ENCODE peak calls at places on chromosomes 4 and X, in six cellular contexts. One of them, this sample, is unnamed.

GRCh38 chr4:185508162-185508561 is 27.1 kb downstream of the PDLIM3 start:
- DNase-seq in IMR-90: no peak
- DNase-seq in mesenchymal stem cell: no peak
- DNase-seq in trophoblast cell: peak; percentile 68
- DNase-seq in H1: no peak
- DNase-seq in neuronal stem cell: no peak
- DNase-seq in this sample: no peak

GRCh38 chr4:85953651-85954018 is 406.2 kb downstream of the MAPK10 start:
- DNase-seq in trophoblast cell: peak; percentile 33
- DNase-seq in neuronal stem cell: no peak
- DNase-seq in mesenchymal stem cell: peak; percentile 40
- DNase-seq in H1: no peak
- DNase-seq in IMR-90: peak; percentile 19
- DNase-seq in this sample: peak; percentile 36

GRCh38 chrX:31931225-31931624 is 859.4 kb upstream of the FTHL17 start:
- DNase-seq in neuronal stem cell: peak; percentile 0
- DNase-seq in mesenchymal stem cell: peak; percentile 1
- DNase-seq in trophoblast cell: peak; percentile 12
- DNase-seq in IMR-90: peak; percentile 1
- DNase-seq in H1: no peak
- DNase-seq in this sample: peak; percentile 0

GRCh38 chrX:353566-354535 is 32.9 kb downstream of the PPP2R3B start:
- DNase-seq in H1: no peak
- DNase-seq in mesenchymal stem cell: no peak
- DNase-seq in IMR-90: no peak
- DNase-seq in trophoblast cell: no peak
- DNase-seq in neuronal stem cell: no peak
- DNase-seq in this sample: no peak

GRCh38 chr4:2337896-2338295 is 76.0 kb upstream of the MXD4 start:
- DNase-seq in IMR-90: no peak
- DNase-seq in neuronal stem cell: no peak
- DNase-seq in mesenchymal stem cell: no peak
- DNase-seq in trophoblast cell: no peak
- DNase-seq in H1: no peak
- DNase-seq in this sample: no peak

GRCh38 chr4:98381306-98381705 is 120.1 kb downstream of the RAP1GDS1 start:
- DNase-seq in trophoblast cell: no peak
- DNase-seq in H1: no peak
- DNase-seq in mesenchymal stem cell: no peak
- DNase-seq in IMR-90: no peak
- DNase-seq in neuronal stem cell: no peak
- DNase-seq in this sample: no peak

GRCh38 chr4:144740316-144740715 is 94.4 kb downstream of the HHIP start:
- DNase-seq in mesenchymal stem cell: no peak
- DNase-seq in IMR-90: peak; percentile 8
- DNase-seq in neuronal stem cell: no peak
- DNase-seq in H1: no peak
- DNase-seq in trophoblast cell: no peak
- DNase-seq in this sample: no peak

GRCh38 chrX:10892605-10893225 is 218.4 kb upstream of the HCCS start:
- DNase-seq in trophoblast cell: no peak
- DNase-seq in IMR-90: peak; percentile 35
- DNase-seq in H1: no peak
- DNase-seq in mesenchymal stem cell: no peak
- DNase-seq in neuronal stem cell: no peak
- DNase-seq in this sample: no peak

GRCh38 chrX:65667157-65667502 is 324 bp upstream of the MSN start:
- DNase-seq in IMR-90: no peak
- DNase-seq in trophoblast cell: no peak
- DNase-seq in mesenchymal stem cell: no peak
- DNase-seq in neuronal stem cell: no peak
- DNase-seq in H1: no peak
- DNase-seq in this sample: no peak

GRCh38 chr4:188107931-188108843 is 1.2 kb downstream of the TRIML2 start:
- DNase-seq in H1: peak; percentile 56
- DNase-seq in trophoblast cell: peak; percentile 91
- DNase-seq in mesenchymal stem cell: peak; percentile 26
- DNase-seq in neuronal stem cell: no peak
- DNase-seq in IMR-90: peak; percentile 49
- DNase-seq in this sample: peak; percentile 81

GRCh38 chr4:125334936-125335335 is 20.2 kb downstream of the FAT4 start:
- DNase-seq in trophoblast cell: no peak
- DNase-seq in IMR-90: no peak
- DNase-seq in H1: no peak
- DNase-seq in mesenchymal stem cell: no peak
- DNase-seq in neuronal stem cell: no peak
- DNase-seq in this sample: no peak

GRCh38 chrX:143580266-143580665 is 55.6 kb downstream of the SLITRK4 start:
- DNase-seq in neuronal stem cell: no peak
- DNase-seq in IMR-90: no peak
- DNase-seq in mesenchymal stem cell: peak; percentile 46
- DNase-seq in trophoblast cell: no peak
- DNase-seq in H1: no peak
- DNase-seq in this sample: peak; percentile 25

GRCh38 chr4:150012851-150013360 is 65.3 kb upstream of the DCLK2 start:
- DNase-seq in H1: no peak
- DNase-seq in mesenchymal stem cell: no peak
- DNase-seq in IMR-90: peak; percentile 37
- DNase-seq in trophoblast cell: no peak
- DNase-seq in neuronal stem cell: no peak
- DNase-seq in this sample: no peak

GRCh38 chrX:136162827-136163427 is 15.6 kb downstream of the FHL1 start:
- DNase-seq in H1: peak; percentile 71
- DNase-seq in IMR-90: peak; percentile 43
- DNase-seq in mesenchymal stem cell: peak; percentile 70
- DNase-seq in trophoblast cell: peak; percentile 58
- DNase-seq in neuronal stem cell: no peak
- DNase-seq in this sample: peak; percentile 79

GRCh38 chr4:123127218-123127617 is 204.8 kb upstream of the NUDT6 start:
- DNase-seq in neuronal stem cell: no peak
- DNase-seq in H1: no peak
- DNase-seq in mesenchymal stem cell: peak; percentile 51
- DNase-seq in trophoblast cell: peak; percentile 8
- DNase-seq in IMR-90: peak; percentile 42
- DNase-seq in this sample: no peak

GRCh38 chr4:55468724-55469123 is 73.0 kb downstream of the TMEM165 start:
- DNase-seq in trophoblast cell: peak; percentile 5
- DNase-seq in H1: no peak
- DNase-seq in mesenchymal stem cell: peak; percentile 86
- DNase-seq in IMR-90: peak; percentile 88
- DNase-seq in neuronal stem cell: no peak
- DNase-seq in this sample: no peak

GRCh38 chrX:15938072-15938471 is 83.5 kb upstream of the AP1S2 start:
- DNase-seq in H1: no peak
- DNase-seq in neuronal stem cell: no peak
- DNase-seq in trophoblast cell: no peak
- DNase-seq in mesenchymal stem cell: no peak
- DNase-seq in IMR-90: no peak
- DNase-seq in this sample: no peak

GRCh38 chr4:124738994-124739393 is 26.5 kb upstream of the ANKRD50 start:
- DNase-seq in trophoblast cell: no peak
- DNase-seq in H1: no peak
- DNase-seq in IMR-90: no peak
- DNase-seq in neuronal stem cell: peak; percentile 3
- DNase-seq in mesenchymal stem cell: no peak
- DNase-seq in this sample: peak; percentile 78

GRCh38 chr4:164748375-164748774 is 5.6 kb upstream of the SMIM31 start:
- DNase-seq in trophoblast cell: peak; percentile 62
- DNase-seq in neuronal stem cell: no peak
- DNase-seq in IMR-90: peak; percentile 19
- DNase-seq in mesenchymal stem cell: peak; percentile 18
- DNase-seq in H1: no peak
- DNase-seq in this sample: no peak

GRCh38 chrX:146881521-146881920 is 67.0 kb upstream of the CXorf51A start:
- DNase-seq in IMR-90: no peak
- DNase-seq in trophoblast cell: no peak
- DNase-seq in H1: no peak
- DNase-seq in mesenchymal stem cell: no peak
- DNase-seq in neuronal stem cell: no peak
- DNase-seq in this sample: no peak

GRCh38 chr4:114077610-114078009 is 98.2 kb upstream of the ARSJ start:
- DNase-seq in IMR-90: peak; percentile 92
- DNase-seq in trophoblast cell: no peak
- DNase-seq in neuronal stem cell: no peak
- DNase-seq in mesenchymal stem cell: peak; percentile 81
- DNase-seq in H1: no peak
- DNase-seq in this sample: no peak

GRCh38 chrX:119272882-119273806 is 37.1 kb downstream of the PGRMC1 start:
- DNase-seq in H1: peak; percentile 71
- DNase-seq in mesenchymal stem cell: peak; percentile 17
- DNase-seq in neuronal stem cell: peak; percentile 32
- DNase-seq in trophoblast cell: peak; percentile 64
- DNase-seq in IMR-90: peak; percentile 21
- DNase-seq in this sample: peak; percentile 94

GRCh38 chr4:76723916-76724315 is 174.0 kb downstream of the SOWAHB start:
- DNase-seq in IMR-90: peak; percentile 91
- DNase-seq in neuronal stem cell: peak; percentile 21
- DNase-seq in trophoblast cell: no peak
- DNase-seq in H1: no peak
- DNase-seq in mesenchymal stem cell: no peak
- DNase-seq in this sample: peak; percentile 71

GRCh38 chr4:57854748-57855147 is 744.6 kb upstream of the IGFBP7 start:
- DNase-seq in H1: no peak
- DNase-seq in neuronal stem cell: no peak
- DNase-seq in trophoblast cell: peak; percentile 72
- DNase-seq in IMR-90: no peak
- DNase-seq in mesenchymal stem cell: peak; percentile 4
- DNase-seq in this sample: no peak

GRCh38 chrX:68830486-68831404 is 1.9 kb downstream of the EFNB1 start:
- DNase-seq in H1: peak; percentile 43
- DNase-seq in mesenchymal stem cell: no peak
- DNase-seq in trophoblast cell: no peak
- DNase-seq in neuronal stem cell: no peak
- DNase-seq in IMR-90: no peak
- DNase-seq in this sample: no peak

GRCh38 chr4:57094482-57095223 is 15.5 kb downstream of the IGFBP7 start:
- DNase-seq in H1: no peak
- DNase-seq in IMR-90: peak; percentile 74
- DNase-seq in mesenchymal stem cell: peak; percentile 86
- DNase-seq in trophoblast cell: no peak
- DNase-seq in neuronal stem cell: no peak
- DNase-seq in this sample: no peak

GRCh38 chr4:26854701-26855100 is 5.9 kb upstream of the STIM2 start:
- DNase-seq in mesenchymal stem cell: no peak
- DNase-seq in trophoblast cell: no peak
- DNase-seq in IMR-90: no peak
- DNase-seq in neuronal stem cell: no peak
- DNase-seq in H1: no peak
- DNase-seq in this sample: no peak

GRCh38 chrX:108584617-108585211 is 145.1 kb downstream of the COL4A5 start:
- DNase-seq in H1: no peak
- DNase-seq in IMR-90: no peak
- DNase-seq in mesenchymal stem cell: peak; percentile 14
- DNase-seq in trophoblast cell: peak; percentile 58
- DNase-seq in neuronal stem cell: peak; percentile 1
- DNase-seq in this sample: peak; percentile 46

GRCh38 chrX:118847676-118848075 is 24.1 kb downstream of the ZCCHC12 start:
- DNase-seq in H1: no peak
- DNase-seq in mesenchymal stem cell: peak; percentile 46
- DNase-seq in IMR-90: peak; percentile 42
- DNase-seq in trophoblast cell: peak; percentile 74
- DNase-seq in neuronal stem cell: peak; percentile 46
- DNase-seq in this sample: peak; percentile 66

GRCh38 chrX:40012039-40012799 is 85.5 kb downstream of the BCOR start:
- DNase-seq in mesenchymal stem cell: peak; percentile 90
- DNase-seq in trophoblast cell: peak; percentile 58
- DNase-seq in neuronal stem cell: no peak
- DNase-seq in IMR-90: peak; percentile 71
- DNase-seq in H1: peak; percentile 50
- DNase-seq in this sample: no peak

GRCh38 chr4:185838104-185838452 is 26.1 kb upstream of the SORBS2 start:
- DNase-seq in mesenchymal stem cell: no peak
- DNase-seq in IMR-90: no peak
- DNase-seq in trophoblast cell: no peak
- DNase-seq in H1: peak; percentile 72
- DNase-seq in neuronal stem cell: no peak
- DNase-seq in this sample: peak; percentile 38

GRCh38 chr4:156931267-156931666 is 40.3 kb downstream of the PDGFC start:
- DNase-seq in neuronal stem cell: no peak
- DNase-seq in H1: no peak
- DNase-seq in IMR-90: peak; percentile 86
- DNase-seq in trophoblast cell: peak; percentile 79
- DNase-seq in mesenchymal stem cell: peak; percentile 89
- DNase-seq in this sample: no peak

GRCh38 chr4:166594326-166594946 is 639.9 kb downstream of the SPOCK3 start:
- DNase-seq in neuronal stem cell: peak; percentile 47
- DNase-seq in H1: peak; percentile 54
- DNase-seq in IMR-90: no peak
- DNase-seq in mesenchymal stem cell: peak; percentile 43
- DNase-seq in trophoblast cell: peak; percentile 64
- DNase-seq in this sample: peak; percentile 70

GRCh38 chrX:67544281-67544680 is 460 bp downstream of the AR start:
- DNase-seq in mesenchymal stem cell: peak; percentile 38
- DNase-seq in neuronal stem cell: peak; percentile 17
- DNase-seq in trophoblast cell: no peak
- DNase-seq in IMR-90: no peak
- DNase-seq in H1: no peak
- DNase-seq in this sample: peak; percentile 31
- H3K4me3 ChIP-seq in mesenchymal stem cell: peak overlapping the region; percentile 79
- H3K4me3 ChIP-seq in neuronal stem cell: peak overlapping the region; percentile 50
- H3K4me3 ChIP-seq in trophoblast cell: peak overlapping the region; percentile 61
- H3K4me3 ChIP-seq in IMR-90: peak overlapping the region; percentile 50
- H3K4me3 ChIP-seq in H1: peak overlapping the region; percentile 70
- H3K4me3 ChIP-seq in this sample: no peak overlapping the region

GRCh38 chrX:154397888-154398667 is at the start of gene RPL10:
- DNase-seq in IMR-90: peak; percentile 97
- DNase-seq in mesenchymal stem cell: peak; percentile 97
- DNase-seq in H1: peak; percentile 86
- DNase-seq in trophoblast cell: peak; percentile 95
- DNase-seq in neuronal stem cell: peak; percentile 88
- DNase-seq in this sample: peak; percentile 98
- H3K4ac ChIP-seq in IMR-90: peak within 1 kb of the TSS; percentile 96
- H3K4ac ChIP-seq in mesenchymal stem cell: peak within 1 kb of the TSS; percentile 89
- H3K4ac ChIP-seq in H1: peak within 1 kb of the TSS; percentile 95
- H3K4ac ChIP-seq in trophoblast cell: peak within 1 kb of the TSS; percentile 98
- H3K4ac ChIP-seq in neuronal stem cell: no peak within 1 kb of the TSS
- H3K4ac ChIP-seq in this sample: peak within 1 kb of the TSS; percentile 93

DNA sequence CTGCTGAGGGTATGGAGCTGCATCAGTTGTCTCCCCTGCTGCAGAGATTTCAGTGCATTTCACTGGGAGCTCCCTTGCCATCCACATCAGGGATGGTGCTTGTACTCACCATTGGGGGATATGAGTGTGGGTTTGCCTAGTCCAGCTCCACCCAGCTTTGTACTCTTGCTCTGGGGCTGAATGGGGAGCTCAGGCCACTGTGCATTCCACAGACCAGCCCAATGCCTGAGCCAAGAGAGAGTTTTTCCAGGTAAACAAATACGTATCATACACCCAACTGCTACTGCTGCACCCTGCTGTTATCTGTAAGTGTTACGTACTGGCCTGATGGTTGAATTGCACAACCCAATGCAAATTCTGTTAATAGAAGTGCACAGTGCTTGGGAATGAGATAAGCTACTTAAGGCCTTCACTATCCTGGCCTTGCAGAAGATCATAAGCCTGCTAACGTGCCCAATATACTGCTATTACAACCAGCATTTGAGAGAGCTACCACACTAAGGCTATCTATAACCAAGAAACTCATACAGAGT is 205.0 kb upstream of the DMD start:
- DNase-seq in neuronal stem cell: no peak
- DNase-seq in trophoblast cell: no peak
- DNase-seq in mesenchymal stem cell: no peak
- DNase-seq in IMR-90: no peak
- DNase-seq in H1: no peak
- DNase-seq in this sample: no peak
- H3K4me3 ChIP-seq in neuronal stem cell: no peak overlapping the region
- H3K4me3 ChIP-seq in trophoblast cell: no peak overlapping the region
- H3K4me3 ChIP-seq in mesenchymal stem cell: no peak overlapping the region
- H3K4me3 ChIP-seq in IMR-90: no peak overlapping the region
- H3K4me3 ChIP-seq in H1: no peak overlapping the region
- H3K4me3 ChIP-seq in this sample: no peak overlapping the region

GRCh38 chr4:68907230-68907629 is 44.4 kb downstream of the UGT2A3 start:
- DNase-seq in neuronal stem cell: no peak
- DNase-seq in IMR-90: no peak
- DNase-seq in H1: no peak
- DNase-seq in mesenchymal stem cell: no peak
- DNase-seq in trophoblast cell: peak; percentile 11
- DNase-seq in this sample: no peak
- H3K4ac ChIP-seq in neuronal stem cell: no peak overlapping the region
- H3K4ac ChIP-seq in IMR-90: no peak overlapping the region
- H3K4ac ChIP-seq in H1: no peak overlapping the region
- H3K4ac ChIP-seq in mesenchymal stem cell: no peak overlapping the region
- H3K4ac ChIP-seq in trophoblast cell: no peak overlapping the region
- H3K4ac ChIP-seq in this sample: no peak overlapping the region